ENCODE peak calls at places on chromosome 10, in seven cellular contexts. R is upper lobe of right lung, S is uterus, U is left ventricle myocardium inferior, Y is ovary, N is thoracic aorta, W is bronchial epithelial cell. L is an unnamed sample.
A peak's percentile ranks its signal among the peaks of the same experiment; 100 is the strongest.

GRCh38 chr10:102564209-102564834 is 60.5 kb downstream of the SUFU start:
- DNase-seq in U (no peak), Y (no peak), W (no peak), S (no peak), N (no peak), R (peak; percentile 23), L (no peak)

GRCh38 chr10:54067361-54067760 is 733.7 kb downstream of the PCDH15 start:
- DNase-seq in R (no peak), Y (no peak), S (no peak), U (no peak), W (no peak), N (no peak), L (no peak)

GRCh38 chr10:71478966-71479365 is 82.2 kb downstream of the CDH23 start:
- DNase-seq in Y (no peak), R (no peak), S (no peak), N (no peak), U (no peak), W (no peak), L (no peak)

GRCh38 chr10:5509691-5510090 is 10.3 kb upstream of the CALML5 start:
- DNase-seq in R (peak; percentile 52), Y (no peak), N (no peak), U (no peak), W (no peak), S (no peak), L (no peak)

GRCh38 chr10:70699063-70699658 is 26.9 kb downstream of the ADAMTS14 start:
- DNase-seq in U (no peak), R (no peak), W (no peak), Y (no peak), S (no peak), N (no peak), L (no peak)

GRCh38 chr10:78850611-78851010 is 218.2 kb upstream of the ZMIZ1 start:
- DNase-seq in W (no peak), N (no peak), Y (no peak), U (no peak), R (no peak), S (no peak), L (no peak)

GRCh38 chr10:47104101-47104707 is 193.0 kb downstream of the PTPN20 start:
- DNase-seq in U (no peak), R (no peak), W (no peak), N (no peak), S (no peak), Y (no peak), L (no peak)

GRCh38 chr10:101062231-101063161 is 707 bp downstream of the KAZALD1 start:
- DNase-seq in Y (peak; percentile 47), S (peak; percentile 44), N (no peak), R (peak; percentile 87), W (no peak), U (peak; percentile 60), L (peak; percentile 53)

GRCh38 chr10:96695366-96695765 is 24.9 kb downstream of the PIK3AP1 start:
- DNase-seq in Y (no peak), S (no peak), R (no peak), W (no peak), N (no peak), U (no peak), L (no peak)

GRCh38 chr10:72424561-72424960 is 69.8 kb upstream of the DNAJB12 start:
- DNase-seq in R (no peak), N (no peak), S (no peak), W (peak; percentile 2), U (no peak), Y (no peak), L (no peak)

GRCh38 chr10:110642980-110643655 is 1.0 kb upstream of the RBM20 start:
- DNase-seq in R (no peak), S (no peak), Y (no peak), U (peak; percentile 26), W (no peak), N (no peak), L (no peak)
- H3K27me3 ChIP-seq in R (peaks cover 76% of the 10 kb centered on the region), S (peaks cover 30% of the 10 kb centered on the region), Y (no peaks in the 10 kb centered on the region), U (peaks cover 59% of the 10 kb centered on the region), W (peaks cover 30% of the 10 kb centered on the region), N (no peaks in the 10 kb centered on the region), L (peaks cover 59% of the 10 kb centered on the region)

GRCh38 chr10:19683326-19683725 is 132.9 kb upstream of the PLXDC2 start:
- DNase-seq in S (no peak), W (no peak), R (no peak), U (no peak), N (no peak), Y (no peak), L (no peak)

GRCh38 chr10:19688344-19688743 is 127.9 kb upstream of the PLXDC2 start:
- DNase-seq in R (no peak), S (no peak), W (no peak), U (no peak), Y (no peak), N (no peak), L (no peak)

GRCh38 chr10:19689231-19689630 is 127.0 kb upstream of the PLXDC2 start:
- DNase-seq in S (no peak), N (no peak), U (no peak), R (no peak), W (no peak), Y (no peak), L (no peak)

DNA sequence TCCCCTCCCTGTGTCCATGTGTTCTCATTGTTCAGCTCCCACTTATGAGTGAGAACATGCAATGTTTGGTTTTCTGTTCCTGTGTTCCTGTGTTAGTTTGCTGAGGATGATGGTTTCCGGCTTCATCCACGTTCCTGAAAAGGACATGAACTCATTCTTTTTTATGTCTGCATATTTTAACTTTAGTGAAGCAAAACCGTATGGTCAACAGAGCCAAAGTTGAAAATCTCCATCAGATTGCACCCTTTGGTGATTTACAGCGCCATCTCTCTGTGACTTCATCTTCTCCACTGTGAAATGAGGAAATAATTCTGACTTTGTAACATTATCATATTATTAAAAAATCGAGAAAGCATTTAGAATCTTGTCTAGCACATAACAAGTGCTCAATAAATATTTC is 132.3 kb upstream of the PLXDC2 start:
- DNase-seq in S (no peak), W (no peak), Y (no peak), U (no peak), N (no peak), R (no peak), L (no peak)
- TF ChIP-seq CTCF in S (no peak), W (no peak), Y (no peak), U (no peak), N (no peak), R (peak; percentile 17), L (peak; percentile 13)

DNA sequence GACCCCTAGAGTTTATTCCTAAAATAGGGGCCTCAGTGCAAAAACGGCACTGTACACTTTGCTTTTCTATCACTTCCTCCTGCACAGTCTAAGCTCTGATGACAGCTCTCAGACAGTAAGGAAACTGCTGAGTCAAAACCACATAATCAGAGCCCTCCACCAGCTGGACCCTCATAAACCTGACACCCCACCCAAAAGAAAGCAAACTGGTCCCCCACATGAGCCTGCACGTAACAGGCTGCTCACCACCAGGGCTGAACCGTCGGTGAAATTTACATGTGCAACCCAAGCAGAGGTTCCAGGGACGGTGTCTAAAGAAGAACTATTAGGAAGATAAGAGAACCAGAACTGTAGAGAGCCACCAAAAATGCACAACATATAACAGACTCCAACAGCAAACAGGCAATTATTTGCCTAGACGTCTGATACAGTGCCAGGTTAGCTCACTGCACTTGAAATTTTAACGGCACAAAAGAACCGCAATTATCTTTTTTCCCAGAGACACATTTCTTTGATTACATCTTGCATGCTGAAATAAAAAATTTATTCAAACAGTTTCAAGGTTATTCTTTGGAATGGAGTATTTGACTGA is 19.6 kb downstream of the SGMS1 start:
- DNase-seq in N (no peak), W (no peak), S (no peak), U (no peak), Y (no peak), R (no peak), L (no peak)
- H3K4me3 ChIP-seq in N (peak overlapping the region; percentile 37), W (no peak overlapping the region), S (no peak overlapping the region), U (peak overlapping the region; percentile 45), Y (no peak overlapping the region), R (no peak overlapping the region), L (peak overlapping the region; percentile 12)

GRCh38 chr10:4048245-4048864 is 263.3 kb upstream of the KLF6 start:
- DNase-seq in W (no peak), S (no peak), Y (no peak), N (no peak), U (no peak), R (no peak), L (no peak)

GRCh38 chr10:4053940-4054339 is 268.9 kb upstream of the KLF6 start:
- DNase-seq in U (no peak), W (no peak), S (no peak), R (no peak), Y (no peak), N (no peak), L (no peak)

GRCh38 chr10:4051011-4051407 is 266.0 kb upstream of the KLF6 start:
- DNase-seq in S (peak; percentile 40), Y (no peak), U (no peak), W (peak; percentile 38), N (no peak), R (no peak), L (peak; percentile 29)

GRCh38 chr10:4050061-4050460 is 265.1 kb upstream of the KLF6 start:
- DNase-seq in Y (no peak), S (no peak), U (no peak), N (no peak), W (no peak), R (no peak), L (no peak)

GRCh38 chr10:4051408-4052151 is 266.6 kb upstream of the KLF6 start:
- DNase-seq in U (no peak), W (no peak), N (no peak), S (no peak), Y (no peak), R (no peak), L (no peak)
- H3K27me3 ChIP-seq in U (no peaks in the 10 kb centered on the region), W (no peaks in the 10 kb centered on the region), N (no peaks in the 10 kb centered on the region), S (no peaks in the 10 kb centered on the region), Y (no peaks in the 10 kb centered on the region), R (no peaks in the 10 kb centered on the region), L (no peaks in the 10 kb centered on the region)

L was measured in adrenal gland.